ENCODE peak calls at places on chromosomes 6 and 20, in seven cellular contexts. One of them, this sample, is unnamed.

GRCh38 chr6:82251942-82252341 is 4.4 kb upstream of the IBTK start:
- DNase-seq in ovary: no peak
- DNase-seq in NCI-H510A treated with DMSO at 0.1 percent for 48 hours: peak
- DNase-seq in sigmoid colon: no peak
- DNase-seq in CD4-positive, alpha-beta T cell: no peak
- DNase-seq in GM20000: peak
- DNase-seq in H7: peak
- DNase-seq in this sample: no peak

GRCh38 chr20:57847104-57847503 is 137.3 kb upstream of the PMEPA1 start:
- DNase-seq in ovary: no peak
- DNase-seq in sigmoid colon: no peak
- DNase-seq in CD4-positive, alpha-beta T cell: no peak
- DNase-seq in GM20000: no peak
- DNase-seq in H7: no peak
- DNase-seq in NCI-H510A treated with DMSO at 0.1 percent for 48 hours: no peak
- DNase-seq in this sample: peak

GRCh38 chr6:38350882-38351281 is 288.8 kb downstream of the BTBD9 start:
- DNase-seq in ovary: no peak
- DNase-seq in NCI-H510A treated with DMSO at 0.1 percent for 48 hours: no peak
- DNase-seq in sigmoid colon: no peak
- DNase-seq in GM20000: no peak
- DNase-seq in H7: no peak
- DNase-seq in CD4-positive, alpha-beta T cell: no peak
- DNase-seq in this sample: no peak

GRCh38 chr6:143450453-143451362 is at the start of the genes ADAT2 and PEX3:
- DNase-seq in sigmoid colon: peak
- DNase-seq in CD4-positive, alpha-beta T cell: peak
- DNase-seq in GM20000: peak
- DNase-seq in NCI-H510A treated with DMSO at 0.1 percent for 48 hours: peak
- DNase-seq in H7: peak
- DNase-seq in ovary: peak
- DNase-seq in this sample: peak

GRCh38 chr6:2951723-2952122 is 19.6 kb downstream of the SERPINB6 start:
- DNase-seq in GM20000: no peak
- DNase-seq in NCI-H510A treated with DMSO at 0.1 percent for 48 hours: no peak
- DNase-seq in H7: peak
- DNase-seq in sigmoid colon: peak
- DNase-seq in ovary: no peak
- DNase-seq in CD4-positive, alpha-beta T cell: no peak
- DNase-seq in this sample: no peak

GRCh38 chr6:147528511-147529145 is 20.1 kb downstream of the SAMD5 start:
- DNase-seq in CD4-positive, alpha-beta T cell: no peak
- DNase-seq in sigmoid colon: no peak
- DNase-seq in NCI-H510A treated with DMSO at 0.1 percent for 48 hours: no peak
- DNase-seq in GM20000: no peak
- DNase-seq in ovary: no peak
- DNase-seq in H7: no peak
- DNase-seq in this sample: no peak

GRCh38 chr6:36807750-36808149 is 31.5 kb downstream of the CPNE5 start:
- DNase-seq in GM20000: no peak
- DNase-seq in ovary: no peak
- DNase-seq in sigmoid colon: no peak
- DNase-seq in CD4-positive, alpha-beta T cell: no peak
- DNase-seq in H7: peak
- DNase-seq in NCI-H510A treated with DMSO at 0.1 percent for 48 hours: no peak
- DNase-seq in this sample: no peak

GRCh38 chr6:133817460-133818047 is 71.4 kb upstream of the TCF21 start:
- DNase-seq in sigmoid colon: no peak
- DNase-seq in NCI-H510A treated with DMSO at 0.1 percent for 48 hours: no peak
- DNase-seq in CD4-positive, alpha-beta T cell: peak
- DNase-seq in ovary: peak
- DNase-seq in GM20000: peak
- DNase-seq in H7: peak
- DNase-seq in this sample: no peak

GRCh38 chr6:166640342-166641043 is 13.4 kb upstream of the RPS6KA2 start:
- DNase-seq in ovary: peak
- DNase-seq in sigmoid colon: no peak
- DNase-seq in H7: peak
- DNase-seq in GM20000: no peak
- DNase-seq in CD4-positive, alpha-beta T cell: no peak
- DNase-seq in NCI-H510A treated with DMSO at 0.1 percent for 48 hours: no peak
- DNase-seq in this sample: no peak

GRCh38 chr6:137043710-137044365 is 927 bp downstream of the IL20RA start:
- DNase-seq in H7: no peak
- DNase-seq in ovary: no peak
- DNase-seq in CD4-positive, alpha-beta T cell: no peak
- DNase-seq in GM20000: peak
- DNase-seq in NCI-H510A treated with DMSO at 0.1 percent for 48 hours: no peak
- DNase-seq in sigmoid colon: no peak
- DNase-seq in this sample: peak

GRCh38 chr6:156873654-156874380 is 96.6 kb downstream of the ARID1B start:
- DNase-seq in GM20000: no peak
- DNase-seq in CD4-positive, alpha-beta T cell: no peak
- DNase-seq in sigmoid colon: no peak
- DNase-seq in ovary: no peak
- DNase-seq in NCI-H510A treated with DMSO at 0.1 percent for 48 hours: peak
- DNase-seq in H7: no peak
- DNase-seq in this sample: no peak

GRCh38 chr6:29466241-29466640 is 9.3 kb downstream of the OR2H1 start:
- DNase-seq in CD4-positive, alpha-beta T cell: no peak
- DNase-seq in ovary: no peak
- DNase-seq in GM20000: no peak
- DNase-seq in sigmoid colon: no peak
- DNase-seq in H7: no peak
- DNase-seq in NCI-H510A treated with DMSO at 0.1 percent for 48 hours: no peak
- DNase-seq in this sample: no peak

GRCh38 chr20:707711-708110 is 32.1 kb upstream of the SCRT2 start:
- DNase-seq in GM20000: no peak
- DNase-seq in CD4-positive, alpha-beta T cell: no peak
- DNase-seq in NCI-H510A treated with DMSO at 0.1 percent for 48 hours: no peak
- DNase-seq in H7: no peak
- DNase-seq in ovary: no peak
- DNase-seq in sigmoid colon: peak
- DNase-seq in this sample: no peak

GRCh38 chr6:166097914-166098522 is 69.6 kb downstream of the TBXT start:
- DNase-seq in NCI-H510A treated with DMSO at 0.1 percent for 48 hours: peak
- DNase-seq in GM20000: peak
- DNase-seq in H7: peak
- DNase-seq in sigmoid colon: peak
- DNase-seq in CD4-positive, alpha-beta T cell: no peak
- DNase-seq in ovary: peak
- DNase-seq in this sample: no peak

GRCh38 chr6:73074175-73074574 is 151.1 kb downstream of the KHDC1L start:
- DNase-seq in NCI-H510A treated with DMSO at 0.1 percent for 48 hours: no peak
- DNase-seq in H7: no peak
- DNase-seq in sigmoid colon: no peak
- DNase-seq in CD4-positive, alpha-beta T cell: no peak
- DNase-seq in ovary: no peak
- DNase-seq in GM20000: no peak
- DNase-seq in this sample: no peak

GRCh38 chr6:35292494-35292893 is 5.1 kb upstream of the DEF6 start:
- DNase-seq in sigmoid colon: peak
- DNase-seq in ovary: no peak
- DNase-seq in GM20000: no peak
- DNase-seq in NCI-H510A treated with DMSO at 0.1 percent for 48 hours: peak
- DNase-seq in H7: no peak
- DNase-seq in CD4-positive, alpha-beta T cell: no peak
- DNase-seq in this sample: no peak

GRCh38 chr20:57930328-57930727 is 220.5 kb upstream of the PMEPA1 start:
- DNase-seq in CD4-positive, alpha-beta T cell: no peak
- DNase-seq in NCI-H510A treated with DMSO at 0.1 percent for 48 hours: no peak
- DNase-seq in GM20000: no peak
- DNase-seq in H7: no peak
- DNase-seq in sigmoid colon: no peak
- DNase-seq in ovary: no peak
- DNase-seq in this sample: no peak

GRCh38 chr6:158798311-158798710 is 20.9 kb downstream of the EZR start:
- DNase-seq in sigmoid colon: no peak
- DNase-seq in GM20000: no peak
- DNase-seq in CD4-positive, alpha-beta T cell: no peak
- DNase-seq in NCI-H510A treated with DMSO at 0.1 percent for 48 hours: no peak
- DNase-seq in ovary: no peak
- DNase-seq in H7: no peak
- DNase-seq in this sample: no peak

GRCh38 chr6:24796616-24797290 is 2.0 kb downstream of the ARMH2 start:
- DNase-seq in sigmoid colon: no peak
- DNase-seq in ovary: no peak
- DNase-seq in NCI-H510A treated with DMSO at 0.1 percent for 48 hours: no peak
- DNase-seq in GM20000: no peak
- DNase-seq in CD4-positive, alpha-beta T cell: no peak
- DNase-seq in H7: no peak
- DNase-seq in this sample: no peak

GRCh38 chr20:41392871-41393704 is 26.5 kb upstream of the EMILIN3 start:
- DNase-seq in NCI-H510A treated with DMSO at 0.1 percent for 48 hours: no peak
- DNase-seq in GM20000: no peak
- DNase-seq in H7: no peak
- DNase-seq in ovary: peak
- DNase-seq in CD4-positive, alpha-beta T cell: no peak
- DNase-seq in sigmoid colon: peak
- DNase-seq in this sample: no peak

GRCh38 chr6:37456816-37457560 is 24.0 kb downstream of the CMTR1 start:
- DNase-seq in ovary: peak
- DNase-seq in CD4-positive, alpha-beta T cell: no peak
- DNase-seq in H7: no peak
- DNase-seq in NCI-H510A treated with DMSO at 0.1 percent for 48 hours: no peak
- DNase-seq in sigmoid colon: peak
- DNase-seq in GM20000: no peak
- DNase-seq in this sample: no peak

GRCh38 chr6:90123796-90124195 is 172.8 kb downstream of the BACH2 start:
- DNase-seq in CD4-positive, alpha-beta T cell: no peak
- DNase-seq in H7: no peak
- DNase-seq in GM20000: no peak
- DNase-seq in sigmoid colon: no peak
- DNase-seq in ovary: no peak
- DNase-seq in NCI-H510A treated with DMSO at 0.1 percent for 48 hours: no peak
- DNase-seq in this sample: no peak

This sample was measured in DMS 273 treated with DMSO at 0.1 percent for 48 hours.